ENCODE peak calls at places on chromosomes 13 and 19, in five cellular contexts. One of them, this sample, is unnamed.

GRCh38 chr19:46111376-46111775 is 13.1 kb downstream of the IGFL3 start:
- DNase-seq in uterus: no peak
- DNase-seq in stimulated activated CD4-positive, alpha-beta T cell treated with anti-CD3 and anti-CD28 coated beads, Interleukin-1b, Interleukin-23, amount 100 ng/mL, for 24 hours: no peak
- DNase-seq in WTC11: no peak
- DNase-seq in left colon: no peak
- DNase-seq in this sample: peak; percentile 61

GRCh38 chr13:26253787-26254582 is at the start of gene CDK8:
- DNase-seq in uterus: peak; percentile 89
- DNase-seq in stimulated activated CD4-positive, alpha-beta T cell treated with anti-CD3 and anti-CD28 coated beads, Interleukin-1b, Interleukin-23, amount 100 ng/mL, for 24 hours: peak; percentile 79
- DNase-seq in WTC11: peak; percentile 85
- DNase-seq in left colon: peak; percentile 93
- DNase-seq in this sample: peak; percentile 97

GRCh38 chr13:73223372-73223781 is 164.6 kb downstream of the KLF5 start:
- DNase-seq in uterus: no peak
- DNase-seq in stimulated activated CD4-positive, alpha-beta T cell treated with anti-CD3 and anti-CD28 coated beads, Interleukin-1b, Interleukin-23, amount 100 ng/mL, for 24 hours: peak; percentile 17
- DNase-seq in WTC11: no peak
- DNase-seq in left colon: no peak
- DNase-seq in this sample: peak; percentile 48

GRCh38 chr13:112457485-112457884 is 81.3 kb downstream of the SPACA7 start:
- DNase-seq in uterus: no peak
- DNase-seq in stimulated activated CD4-positive, alpha-beta T cell treated with anti-CD3 and anti-CD28 coated beads, Interleukin-1b, Interleukin-23, amount 100 ng/mL, for 24 hours: no peak
- DNase-seq in WTC11: no peak
- DNase-seq in left colon: no peak
- DNase-seq in this sample: no peak

GRCh38 chr19:55781112-55781511 is 12.2 kb downstream of the RFPL4AL1 start:
- DNase-seq in uterus: no peak
- DNase-seq in stimulated activated CD4-positive, alpha-beta T cell treated with anti-CD3 and anti-CD28 coated beads, Interleukin-1b, Interleukin-23, amount 100 ng/mL, for 24 hours: no peak
- DNase-seq in WTC11: no peak
- DNase-seq in left colon: no peak
- DNase-seq in this sample: no peak

GRCh38 chr19:14146789-14147216 is 10.4 kb upstream of the ASF1B start:
- DNase-seq in uterus: peak; percentile 67
- DNase-seq in stimulated activated CD4-positive, alpha-beta T cell treated with anti-CD3 and anti-CD28 coated beads, Interleukin-1b, Interleukin-23, amount 100 ng/mL, for 24 hours: no peak
- DNase-seq in WTC11: no peak
- DNase-seq in left colon: no peak
- DNase-seq in this sample: no peak

GRCh38 chr13:41310963-41311606 is at the start of gene NAA16:
- DNase-seq in uterus: peak; percentile 89
- DNase-seq in stimulated activated CD4-positive, alpha-beta T cell treated with anti-CD3 and anti-CD28 coated beads, Interleukin-1b, Interleukin-23, amount 100 ng/mL, for 24 hours: peak; percentile 95
- DNase-seq in WTC11: peak; percentile 94
- DNase-seq in left colon: peak; percentile 86
- DNase-seq in this sample: peak; percentile 91

GRCh38 chr13:82654851-82655517 is 1227.3 kb downstream of the SLITRK1 start:
- DNase-seq in uterus: no peak
- DNase-seq in stimulated activated CD4-positive, alpha-beta T cell treated with anti-CD3 and anti-CD28 coated beads, Interleukin-1b, Interleukin-23, amount 100 ng/mL, for 24 hours: no peak
- DNase-seq in WTC11: no peak
- DNase-seq in left colon: peak; percentile 29
- DNase-seq in this sample: no peak

GRCh38 chr13:110572778-110573118 is 11.2 kb upstream of the RAB20 start:
- DNase-seq in uterus: no peak
- DNase-seq in stimulated activated CD4-positive, alpha-beta T cell treated with anti-CD3 and anti-CD28 coated beads, Interleukin-1b, Interleukin-23, amount 100 ng/mL, for 24 hours: no peak
- DNase-seq in WTC11: no peak
- DNase-seq in left colon: no peak
- DNase-seq in this sample: no peak

GRCh38 chr19:52219611-52220010 is 29.8 kb downstream of the PPP2R1A start:
- DNase-seq in uterus: no peak
- DNase-seq in stimulated activated CD4-positive, alpha-beta T cell treated with anti-CD3 and anti-CD28 coated beads, Interleukin-1b, Interleukin-23, amount 100 ng/mL, for 24 hours: no peak
- DNase-seq in WTC11: no peak
- DNase-seq in left colon: no peak
- DNase-seq in this sample: no peak

GRCh38 chr19:13056052-13056660 is 46.5 kb downstream of the LYL1 start:
- DNase-seq in uterus: peak; percentile 86
- DNase-seq in stimulated activated CD4-positive, alpha-beta T cell treated with anti-CD3 and anti-CD28 coated beads, Interleukin-1b, Interleukin-23, amount 100 ng/mL, for 24 hours: no peak
- DNase-seq in WTC11: peak; percentile 62
- DNase-seq in left colon: peak; percentile 79
- DNase-seq in this sample: no peak

GRCh38 chr13:114259974-114260373 is 21.4 kb upstream of the UPF3A start:
- DNase-seq in uterus: no peak
- DNase-seq in stimulated activated CD4-positive, alpha-beta T cell treated with anti-CD3 and anti-CD28 coated beads, Interleukin-1b, Interleukin-23, amount 100 ng/mL, for 24 hours: no peak
- DNase-seq in WTC11: no peak
- DNase-seq in left colon: peak; percentile 39
- DNase-seq in this sample: peak; percentile 93

GRCh38 chr13:80523134-80523533 is 182.2 kb upstream of the SPRY2 start:
- DNase-seq in uterus: no peak
- DNase-seq in stimulated activated CD4-positive, alpha-beta T cell treated with anti-CD3 and anti-CD28 coated beads, Interleukin-1b, Interleukin-23, amount 100 ng/mL, for 24 hours: no peak
- DNase-seq in WTC11: no peak
- DNase-seq in left colon: no peak
- DNase-seq in this sample: no peak

GRCh38 chr13:114135731-114136171 is 3.3 kb upstream of the RASA3 start:
- DNase-seq in uterus: no peak
- DNase-seq in stimulated activated CD4-positive, alpha-beta T cell treated with anti-CD3 and anti-CD28 coated beads, Interleukin-1b, Interleukin-23, amount 100 ng/mL, for 24 hours: no peak
- DNase-seq in WTC11: peak; percentile 20
- DNase-seq in left colon: no peak
- DNase-seq in this sample: no peak

GRCh38 chr19:13861392-13861713 is 15.6 kb upstream of the NANOS3 start:
- DNase-seq in uterus: no peak
- DNase-seq in stimulated activated CD4-positive, alpha-beta T cell treated with anti-CD3 and anti-CD28 coated beads, Interleukin-1b, Interleukin-23, amount 100 ng/mL, for 24 hours: no peak
- DNase-seq in WTC11: no peak
- DNase-seq in left colon: no peak
- DNase-seq in this sample: no peak

GRCh38 chr19:2702170-2703076 is at the start of gene GNG7:
- DNase-seq in uterus: peak; percentile 92
- DNase-seq in stimulated activated CD4-positive, alpha-beta T cell treated with anti-CD3 and anti-CD28 coated beads, Interleukin-1b, Interleukin-23, amount 100 ng/mL, for 24 hours: peak; percentile 98
- DNase-seq in WTC11: peak; percentile 96
- DNase-seq in left colon: peak; percentile 89
- DNase-seq in this sample: peak; percentile 74

GRCh38 chr13:98834254-98834960 is 81.9 kb upstream of the SLC15A1 start:
- DNase-seq in uterus: no peak
- DNase-seq in stimulated activated CD4-positive, alpha-beta T cell treated with anti-CD3 and anti-CD28 coated beads, Interleukin-1b, Interleukin-23, amount 100 ng/mL, for 24 hours: no peak
- DNase-seq in WTC11: peak; percentile 40
- DNase-seq in left colon: no peak
- DNase-seq in this sample: peak; percentile 66

GRCh38 chr13:30790592-30790991 is 55.2 kb downstream of the ALOX5AP start:
- DNase-seq in uterus: no peak
- DNase-seq in stimulated activated CD4-positive, alpha-beta T cell treated with anti-CD3 and anti-CD28 coated beads, Interleukin-1b, Interleukin-23, amount 100 ng/mL, for 24 hours: no peak
- DNase-seq in WTC11: no peak
- DNase-seq in left colon: no peak
- DNase-seq in this sample: no peak

GRCh38 chr19:49355890-49356289 is 6.3 kb downstream of the TEAD2 start:
- DNase-seq in uterus: peak; percentile 32
- DNase-seq in stimulated activated CD4-positive, alpha-beta T cell treated with anti-CD3 and anti-CD28 coated beads, Interleukin-1b, Interleukin-23, amount 100 ng/mL, for 24 hours: no peak
- DNase-seq in WTC11: no peak
- DNase-seq in left colon: no peak
- DNase-seq in this sample: no peak

GRCh38 chr19:45402469-45403070 is 2.3 kb downstream of the PPP1R13L start:
- DNase-seq in uterus: no peak
- DNase-seq in stimulated activated CD4-positive, alpha-beta T cell treated with anti-CD3 and anti-CD28 coated beads, Interleukin-1b, Interleukin-23, amount 100 ng/mL, for 24 hours: no peak
- DNase-seq in WTC11: peak; percentile 78
- DNase-seq in left colon: peak; percentile 63
- DNase-seq in this sample: peak; percentile 34

GRCh38 chr19:9597027-9597426 is 12.7 kb upstream of the ZNF121 start:
- DNase-seq in uterus: no peak
- DNase-seq in stimulated activated CD4-positive, alpha-beta T cell treated with anti-CD3 and anti-CD28 coated beads, Interleukin-1b, Interleukin-23, amount 100 ng/mL, for 24 hours: no peak
- DNase-seq in WTC11: no peak
- DNase-seq in left colon: no peak
- DNase-seq in this sample: no peak

GRCh38 chr19:48928164-48929005 is 5.1 kb upstream of the DHDH start:
- DNase-seq in uterus: no peak
- DNase-seq in stimulated activated CD4-positive, alpha-beta T cell treated with anti-CD3 and anti-CD28 coated beads, Interleukin-1b, Interleukin-23, amount 100 ng/mL, for 24 hours: no peak
- DNase-seq in WTC11: no peak
- DNase-seq in left colon: no peak
- DNase-seq in this sample: no peak

GRCh38 chr19:42629191-42629590 is 34.5 kb upstream of the CEACAM8 start:
- DNase-seq in uterus: no peak
- DNase-seq in stimulated activated CD4-positive, alpha-beta T cell treated with anti-CD3 and anti-CD28 coated beads, Interleukin-1b, Interleukin-23, amount 100 ng/mL, for 24 hours: no peak
- DNase-seq in WTC11: no peak
- DNase-seq in left colon: no peak
- DNase-seq in this sample: no peak